ENCODE peak calls at places on chromosomes 1 and 21, in nine cellular contexts. One of them, this sample, is unnamed.
A peak's percentile ranks its signal among the peaks of the same experiment; 100 is the strongest.

GRCh38 chr21:35488941-35489340 is 439.8 kb upstream of the RUNX1 start:
- DNase-seq in small intestine: no peak
- DNase-seq in GOT3: no peak
- DNase-seq in GM19239: no peak
- DNase-seq in foreskin fibroblast: no peak
- DNase-seq in MCF 10A: no peak
- DNase-seq in A549: no peak
- DNase-seq in ACHN: no peak
- DNase-seq in ELR: peak; percentile 17
- DNase-seq in this sample: no peak

GRCh38 chr1:25501235-25502058 is 42.0 kb upstream of the LDLRAP1 start:
- DNase-seq in small intestine: peak; percentile 62
- DNase-seq in GOT3: no peak
- DNase-seq in GM19239: no peak
- DNase-seq in foreskin fibroblast: peak; percentile 82
- DNase-seq in MCF 10A: peak; percentile 38
- DNase-seq in A549: peak; percentile 41
- DNase-seq in ACHN: no peak
- DNase-seq in ELR: peak; percentile 61
- DNase-seq in this sample: no peak

GRCh38 chr1:224267922-224268321 is 62.0 kb downstream of the NVL start:
- DNase-seq in small intestine: no peak
- DNase-seq in GOT3: no peak
- DNase-seq in GM19239: no peak
- DNase-seq in foreskin fibroblast: no peak
- DNase-seq in MCF 10A: peak; percentile 69
- DNase-seq in A549: no peak
- DNase-seq in ACHN: no peak
- DNase-seq in ELR: peak; percentile 35
- DNase-seq in this sample: no peak

GRCh38 chr1:213457097-213457680 is 406.1 kb downstream of the RPS6KC1 start:
- DNase-seq in small intestine: no peak
- DNase-seq in GOT3: no peak
- DNase-seq in GM19239: no peak
- DNase-seq in foreskin fibroblast: no peak
- DNase-seq in MCF 10A: no peak
- DNase-seq in A549: no peak
- DNase-seq in ACHN: no peak
- DNase-seq in ELR: no peak
- DNase-seq in this sample: no peak

GRCh38 chr1:183310753-183311465 is 107.3 kb downstream of the NMNAT2 start:
- DNase-seq in small intestine: no peak
- DNase-seq in GOT3: no peak
- DNase-seq in GM19239: no peak
- DNase-seq in foreskin fibroblast: no peak
- DNase-seq in MCF 10A: no peak
- DNase-seq in A549: no peak
- DNase-seq in ACHN: no peak
- DNase-seq in ELR: no peak
- DNase-seq in this sample: no peak

GRCh38 chr1:168348146-168348709 is 67.6 kb downstream of the TBX19 start:
- DNase-seq in small intestine: peak; percentile 76
- DNase-seq in GOT3: no peak
- DNase-seq in GM19239: no peak
- DNase-seq in foreskin fibroblast: no peak
- DNase-seq in MCF 10A: peak; percentile 38
- DNase-seq in A549: peak; percentile 14
- DNase-seq in ACHN: peak; percentile 54
- DNase-seq in ELR: peak; percentile 22
- DNase-seq in this sample: no peak

GRCh38 chr21:26389971-26390641 is 183.0 kb downstream of the CYYR1 start:
- DNase-seq in small intestine: no peak
- DNase-seq in GOT3: no peak
- DNase-seq in GM19239: no peak
- DNase-seq in foreskin fibroblast: peak; percentile 84
- DNase-seq in MCF 10A: peak; percentile 75
- DNase-seq in A549: peak; percentile 75
- DNase-seq in ACHN: no peak
- DNase-seq in ELR: peak; percentile 90
- DNase-seq in this sample: peak; percentile 77

GRCh38 chr1:227934476-227935313 is 13.0 kb downstream of the WNT9A start:
- DNase-seq in small intestine: peak; percentile 6
- DNase-seq in GOT3: no peak
- DNase-seq in GM19239: no peak
- DNase-seq in foreskin fibroblast: peak; percentile 38
- DNase-seq in MCF 10A: peak; percentile 99
- DNase-seq in A549: peak; percentile 91
- DNase-seq in ACHN: peak; percentile 45
- DNase-seq in ELR: peak; percentile 69
- DNase-seq in this sample: peak; percentile 85

GRCh38 chr1:94955767-94956632 is 29.1 kb upstream of the CNN3 start:
- DNase-seq in small intestine: peak; percentile 86
- DNase-seq in GOT3: no peak
- DNase-seq in GM19239: no peak
- DNase-seq in foreskin fibroblast: peak; percentile 55
- DNase-seq in MCF 10A: no peak
- DNase-seq in A549: no peak
- DNase-seq in ACHN: no peak
- DNase-seq in ELR: no peak
- DNase-seq in this sample: no peak

GRCh38 chr1:60129916-60130315 is 56.3 kb upstream of the C1orf87 start:
- DNase-seq in small intestine: no peak
- DNase-seq in GOT3: no peak
- DNase-seq in GM19239: no peak
- DNase-seq in foreskin fibroblast: peak; percentile 54
- DNase-seq in MCF 10A: no peak
- DNase-seq in A549: no peak
- DNase-seq in ACHN: no peak
- DNase-seq in ELR: peak; percentile 26
- DNase-seq in this sample: no peak

GRCh38 chr1:111199881-111200801 is at the start of gene DENND2D:
- DNase-seq in small intestine: peak; percentile 70
- DNase-seq in GOT3: no peak
- DNase-seq in GM19239: no peak
- DNase-seq in foreskin fibroblast: no peak
- DNase-seq in MCF 10A: peak; percentile 55
- DNase-seq in A549: no peak
- DNase-seq in ACHN: no peak
- DNase-seq in ELR: no peak
- DNase-seq in this sample: no peak

GRCh38 chr1:21022279-21023040 is 154.2 kb downstream of the EIF4G3 start:
- DNase-seq in small intestine: peak; percentile 93
- DNase-seq in GOT3: no peak
- DNase-seq in GM19239: peak; percentile 43
- DNase-seq in foreskin fibroblast: peak; percentile 95
- DNase-seq in MCF 10A: peak; percentile 95
- DNase-seq in A549: peak; percentile 96
- DNase-seq in ACHN: peak; percentile 94
- DNase-seq in ELR: peak; percentile 97
- DNase-seq in this sample: peak; percentile 42

GRCh38 chr1:203744008-203744972 is 20.7 kb upstream of the LAX1 start:
- DNase-seq in small intestine: no peak
- DNase-seq in GOT3: no peak
- DNase-seq in GM19239: peak; percentile 29
- DNase-seq in foreskin fibroblast: peak; percentile 71
- DNase-seq in MCF 10A: no peak
- DNase-seq in A549: no peak
- DNase-seq in ACHN: no peak
- DNase-seq in ELR: no peak
- DNase-seq in this sample: no peak

GRCh38 chr1:201847150-201847549 is 18.2 kb downstream of the IPO9 start:
- DNase-seq in small intestine: no peak
- DNase-seq in GOT3: no peak
- DNase-seq in GM19239: no peak
- DNase-seq in foreskin fibroblast: no peak
- DNase-seq in MCF 10A: no peak
- DNase-seq in A549: no peak
- DNase-seq in ACHN: no peak
- DNase-seq in ELR: no peak
- DNase-seq in this sample: no peak

GRCh38 chr1:36465731-36466369 is 1.7 kb upstream of the MRPS15 start:
- DNase-seq in small intestine: no peak
- DNase-seq in GOT3: no peak
- DNase-seq in GM19239: no peak
- DNase-seq in foreskin fibroblast: peak; percentile 72
- DNase-seq in MCF 10A: no peak
- DNase-seq in A549: no peak
- DNase-seq in ACHN: no peak
- DNase-seq in ELR: peak; percentile 49
- DNase-seq in this sample: no peak

GRCh38 chr21:45112371-45112770 is 38.0 kb downstream of the ADARB1 start:
- DNase-seq in small intestine: no peak
- DNase-seq in GOT3: no peak
- DNase-seq in GM19239: no peak
- DNase-seq in foreskin fibroblast: no peak
- DNase-seq in MCF 10A: no peak
- DNase-seq in A549: no peak
- DNase-seq in ACHN: peak; percentile 56
- DNase-seq in ELR: peak; percentile 58
- DNase-seq in this sample: no peak

GRCh38 chr1:209590405-209590804 is 6.9 kb downstream of the CAMK1G start:
- DNase-seq in small intestine: no peak
- DNase-seq in GOT3: no peak
- DNase-seq in GM19239: no peak
- DNase-seq in foreskin fibroblast: peak; percentile 28
- DNase-seq in MCF 10A: no peak
- DNase-seq in A549: peak; percentile 43
- DNase-seq in ACHN: peak; percentile 64
- DNase-seq in ELR: no peak
- DNase-seq in this sample: no peak

GRCh38 chr1:199669916-199670315 is 357.6 kb upstream of the NR5A2 start:
- DNase-seq in small intestine: no peak
- DNase-seq in GOT3: no peak
- DNase-seq in GM19239: no peak
- DNase-seq in foreskin fibroblast: no peak
- DNase-seq in MCF 10A: no peak
- DNase-seq in A549: no peak
- DNase-seq in ACHN: no peak
- DNase-seq in ELR: no peak
- DNase-seq in this sample: no peak

GRCh38 chr1:108734176-108734865 is 12.2 kb upstream of the STXBP3 start:
- DNase-seq in small intestine: no peak
- DNase-seq in GOT3: no peak
- DNase-seq in GM19239: no peak
- DNase-seq in foreskin fibroblast: no peak
- DNase-seq in MCF 10A: no peak
- DNase-seq in A549: no peak
- DNase-seq in ACHN: no peak
- DNase-seq in ELR: no peak
- DNase-seq in this sample: no peak

GRCh38 chr1:3956527-3957170 is 56.6 kb upstream of the C1orf174 start:
- DNase-seq in small intestine: no peak
- DNase-seq in GOT3: no peak
- DNase-seq in GM19239: no peak
- DNase-seq in foreskin fibroblast: no peak
- DNase-seq in MCF 10A: no peak
- DNase-seq in A549: no peak
- DNase-seq in ACHN: no peak
- DNase-seq in ELR: no peak
- DNase-seq in this sample: no peak

GRCh38 chr1:22288593-22289241 is 145.8 kb upstream of the WNT4 start:
- DNase-seq in small intestine: peak; percentile 12
- DNase-seq in GOT3: no peak
- DNase-seq in GM19239: no peak
- DNase-seq in foreskin fibroblast: no peak
- DNase-seq in MCF 10A: no peak
- DNase-seq in A549: no peak
- DNase-seq in ACHN: no peak
- DNase-seq in ELR: peak; percentile 61
- DNase-seq in this sample: no peak

This sample was measured in T1000.